ENCODE peak calls at places on chromosomes 12 and 14, in four cellular contexts. N is HCT116, G is esophagus squamous epithelium, Z is prostate gland. Q is an unnamed sample.
A peak's percentile ranks its signal among the peaks of the same experiment; 100 is the strongest.

GRCh38 chr14:76268700-76269099 is 107.2 kb upstream of the ESRRB start:
- DNase-seq in G (no peak), N (no peak), Z (no peak), Q (no peak)

GRCh38 chr12:94879542-94879941 is 124.0 kb downstream of the NDUFA12 start:
- DNase-seq in N (no peak), Z (no peak), G (no peak), Q (peak; percentile 40)

GRCh38 chr12:106790020-106790419 is 15.5 kb downstream of the RIC8B start:
- DNase-seq in G (no peak), N (no peak), Z (no peak), Q (no peak)

GRCh38 chr14:22164616-22165015 is 424.4 kb downstream of the DAD1 start:
- DNase-seq in N (no peak), G (no peak), Z (no peak), Q (no peak)

GRCh38 chr14:57486767-57487379 is 6.8 kb downstream of the CCDC198 start:
- DNase-seq in Z (no peak), G (no peak), N (peak; percentile 18), Q (peak; percentile 5)

GRCh38 chr12:15532364-15532977 is 210.2 kb downstream of the PTPRO start:
- DNase-seq in Z (no peak), N (peak; percentile 72), G (no peak), Q (peak; percentile 26)

GRCh38 chr12:26119391-26119981 is 5.4 kb downstream of the BHLHE41 start:
- DNase-seq in Z (no peak), N (peak; percentile 51), G (no peak), Q (no peak)

GRCh38 chr14:60092516-60092915 is 793 bp downstream of the PCNX4 start:
- DNase-seq in G (no peak), Z (peak; percentile 8), N (no peak), Q (peak; percentile 18)

GRCh38 chr12:129964826-129965457 is 61.1 kb upstream of the TMEM132D start:
- DNase-seq in Z (no peak), N (no peak), G (no peak), Q (no peak)

DNA sequence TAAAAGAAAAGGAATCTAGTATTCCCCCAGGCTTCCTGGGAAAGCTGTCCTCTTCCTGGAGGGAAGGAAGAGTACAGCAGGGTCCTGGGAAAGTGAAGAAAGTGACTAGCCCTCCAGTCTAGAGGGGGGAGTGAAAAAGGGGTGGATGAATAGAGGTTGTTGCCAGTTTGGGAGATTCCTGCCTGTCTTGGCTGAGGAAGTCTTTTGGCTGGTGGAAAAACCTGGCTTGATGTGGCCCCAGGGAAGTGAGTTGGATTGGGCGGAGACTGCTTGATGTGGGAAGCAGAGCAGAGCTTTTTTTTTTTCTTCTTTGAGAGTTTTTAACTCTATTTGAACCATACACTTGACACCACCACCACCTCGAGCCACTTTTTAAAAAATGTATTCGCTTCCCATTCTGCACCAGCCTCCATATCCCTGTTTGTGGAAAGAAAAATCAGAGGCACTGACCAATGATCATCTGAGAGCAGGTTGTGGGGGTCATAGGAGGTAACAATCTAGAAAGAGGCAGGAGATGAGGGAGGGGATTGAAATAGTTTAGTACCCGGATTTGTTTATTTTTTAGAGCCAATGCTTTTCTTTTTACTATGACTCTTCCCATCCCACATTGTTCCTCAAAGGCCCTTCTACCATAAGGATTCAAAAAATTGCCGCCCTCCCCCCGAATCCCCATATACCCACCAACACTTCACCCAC is 718 bp upstream of the DTX3 start:
- DNase-seq in N (no peak), Z (peak; percentile 59), G (no peak), Q (peak; percentile 71)
- H3K27ac ChIP-seq in N (no peak overlapping the region), Z (peak overlapping the region; percentile 96), G (peak overlapping the region; percentile 87), Q (peak overlapping the region; percentile 82)

DNA sequence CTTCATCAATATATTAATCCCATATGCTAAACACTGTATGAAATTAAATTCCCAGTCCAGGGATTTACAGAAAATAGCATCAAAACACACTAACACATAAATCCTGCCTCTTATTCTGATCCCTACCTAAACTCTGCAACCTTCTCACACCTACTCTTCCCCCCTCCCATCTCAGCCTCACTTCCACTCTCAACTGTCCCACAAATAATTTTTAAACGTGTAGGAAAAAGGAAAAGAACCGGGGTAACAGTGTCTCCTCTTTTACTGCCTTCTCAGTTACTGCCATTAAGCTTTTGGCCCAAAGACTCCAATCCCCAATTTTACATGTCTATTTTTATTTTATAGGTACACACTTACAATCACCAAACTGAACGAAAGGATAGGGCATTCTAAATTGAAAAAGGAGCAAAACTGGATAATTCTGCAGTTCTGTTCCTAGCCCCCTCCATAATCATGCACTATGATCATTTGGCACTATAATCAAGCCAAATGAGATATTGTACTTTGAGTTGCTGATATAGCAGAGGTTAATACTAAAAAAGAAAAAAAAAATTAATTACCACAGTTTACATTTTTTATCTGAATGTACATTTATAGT is 2.9 kb downstream of the DUSP16 start:
- DNase-seq in N (no peak), Z (no peak), G (no peak), Q (no peak)
- TF ChIP-seq POLR2A in N (no peak), Z (no peak), G (no peak), Q (no peak)

GRCh38 chr14:93965968-93966474 is 10.3 kb downstream of the ASB2 start:
- DNase-seq in G (no peak), Z (no peak), N (no peak), Q (no peak)
- TF ChIP-seq CTCF in G (no peak), Z (no peak), N (no peak), Q (no peak)

DNA sequence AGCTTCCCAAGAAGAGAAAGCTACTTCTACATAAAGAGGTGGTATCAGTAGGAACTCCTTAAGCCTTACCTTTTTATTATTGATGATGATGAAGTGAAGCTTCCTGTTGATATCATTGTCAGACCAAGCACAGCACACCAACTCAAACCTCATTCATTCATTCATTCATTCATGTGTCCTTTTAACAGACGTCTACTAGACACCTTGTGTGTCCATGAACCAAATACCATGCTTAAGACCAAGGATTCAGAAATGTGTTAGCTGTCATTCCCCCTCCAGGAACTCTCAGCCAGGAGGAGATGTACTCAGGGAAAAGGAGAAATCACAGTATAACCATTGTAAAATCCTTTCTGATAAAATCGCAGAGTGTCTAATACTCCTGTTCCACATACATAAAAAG is 194.8 kb downstream of the ZFP36L1 start:
- DNase-seq in N (no peak), Z (no peak), G (no peak), Q (no peak)
- H3K27ac ChIP-seq in N (peak overlapping the region; percentile 94), Z (peak overlapping the region; percentile 85), G (peak overlapping the region; percentile 54), Q (peak overlapping the region; percentile 61)

GRCh38 chr14:24429395-24430142 is at the start of the genes CBLN3 and KHNYN:
- DNase-seq in N (peak; percentile 74), Z (peak; percentile 92), G (peak; percentile 46), Q (peak; percentile 92)
- TF ChIP-seq POLR2A in N (peak; percentile 58), Z (peak; percentile 95), G (no peak), Q (peak; percentile 77)

GRCh38 chr14:105993814-105994213 is 467.4 kb downstream of the TMEM121 start:
- DNase-seq in Z (no peak), G (no peak), N (no peak), Q (no peak)

DNA sequence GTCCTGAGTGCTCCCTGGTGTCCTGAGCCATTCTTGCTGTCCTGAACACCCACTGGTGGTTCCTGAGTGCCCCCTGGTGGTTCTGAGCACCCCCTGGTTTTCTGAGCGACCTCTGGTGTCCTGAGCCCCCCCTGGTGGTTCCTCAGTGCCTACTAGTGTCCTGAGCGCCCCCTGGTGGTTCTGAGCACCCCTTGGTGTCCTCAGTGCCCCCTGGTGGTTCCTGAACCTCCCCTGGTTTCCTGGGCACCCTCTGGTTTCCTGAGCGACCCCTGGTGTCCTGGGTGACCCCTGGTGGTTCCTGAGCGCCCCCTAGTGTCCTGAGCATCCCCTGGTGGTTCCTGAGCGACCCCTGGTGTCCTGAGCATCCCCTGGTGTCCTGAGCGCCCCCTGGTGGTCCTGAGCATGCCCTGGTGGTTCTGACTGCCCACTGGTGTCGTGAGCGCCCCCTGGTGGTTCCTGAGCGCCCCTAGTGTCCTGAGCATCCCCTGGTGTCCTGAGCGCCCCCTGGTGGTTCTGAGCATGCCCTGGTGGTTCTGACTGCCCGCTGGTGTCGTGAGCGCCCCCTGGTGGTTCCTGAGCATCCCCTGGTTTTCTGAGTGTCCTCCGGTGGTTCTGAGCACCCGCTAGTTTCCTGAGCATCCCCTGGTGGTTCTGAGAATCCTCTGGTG is 473.1 kb downstream of the TMEM121 start:
- DNase-seq in G (no peak), N (peak; percentile 24), Z (no peak), Q (no peak)
- TF ChIP-seq CTCF in G (no peak), N (peak; percentile 64), Z (no peak), Q (no peak)